ENCODE peak calls at places on chromosome 7, in six cellular contexts. Q is A549, A is HepG2, B is IMR-90, L is GM12878, U is H1. O is an unnamed sample.

GRCh38 chr7:154858836-154859537 is 143.9 kb downstream of the PAXIP1 start:
- DNase-seq in Q (no peak), A (no peak), B (no peak), L (no peak), U (no peak), O (peak)

GRCh38 chr7:27235387-27236052 is 7.1 kb upstream of the EVX1 start:
- DNase-seq in Q (peak), A (peak), B (no peak), L (no peak), U (peak), O (peak)

GRCh38 chr7:75599244-75599771 is 107.2 kb downstream of the SPDYE5 start:
- DNase-seq in Q (no peak), A (no peak), B (no peak), L (no peak), U (peak), O (peak)

GRCh38 chr7:78510580-78511188 is 712.1 kb downstream of the PHTF2 start:
- DNase-seq in Q (peak), A (peak), B (peak), L (no peak), U (no peak), O (peak)

GRCh38 chr7:13911920-13912319 is 77.5 kb downstream of the ETV1 start:
- DNase-seq in Q (no peak), A (no peak), B (no peak), L (no peak), U (no peak), O (no peak)

GRCh38 chr7:73555411-73555982 is 2.0 kb downstream of the BCL7B start:
- DNase-seq in Q (no peak), A (no peak), B (no peak), L (no peak), U (no peak), O (no peak)

GRCh38 chr7:95623788-95624187 is 27.5 kb upstream of the PDK4 start:
- DNase-seq in Q (no peak), A (no peak), B (no peak), L (no peak), U (no peak), O (no peak)

GRCh38 chr7:148264933-148265557 is 325.5 kb upstream of the C7orf33 start:
- DNase-seq in Q (peak), A (peak), B (peak), L (no peak), U (no peak), O (peak)

GRCh38 chr7:102454423-102454822 is 10.2 kb downstream of the ALKBH4 start:
- DNase-seq in Q (no peak), A (no peak), B (no peak), L (no peak), U (no peak), O (no peak)

GRCh38 chr7:74633451-74633921 is 24.0 kb upstream of the GTF2I start:
- DNase-seq in Q (no peak), A (no peak), B (no peak), L (no peak), U (no peak), O (no peak)

GRCh38 chr7:88243345-88243909 is 23.6 kb upstream of the SRI start:
- DNase-seq in Q (peak), A (peak), B (peak), L (peak), U (peak), O (peak)

GRCh38 chr7:141362580-141363435 is 188.4 kb upstream of the AGK start:
- DNase-seq in Q (peak), A (no peak), B (peak), L (no peak), U (no peak), O (peak)

GRCh38 chr7:157516911-157517781 is 180.3 kb downstream of the DNAJB6 start:
- DNase-seq in Q (no peak), A (no peak), B (no peak), L (no peak), U (no peak), O (no peak)

GRCh38 chr7:37354661-37355131 is 94.0 kb downstream of the ELMO1 start:
- DNase-seq in Q (no peak), A (no peak), B (no peak), L (no peak), U (no peak), O (no peak)

GRCh38 chr7:92319243-92319642 is 73.5 kb downstream of the ANKIB1 start:
- DNase-seq in Q (no peak), A (no peak), B (no peak), L (no peak), U (no peak), O (no peak)

GRCh38 chr7:91846436-91846835 is 34.1 kb downstream of the MTERF1 start:
- DNase-seq in Q (no peak), A (no peak), B (peak), L (no peak), U (no peak), O (no peak)

GRCh38 chr7:158657189-158657746 is 47.3 kb downstream of the NCAPG2 start:
- DNase-seq in Q (no peak), A (no peak), B (no peak), L (peak), U (no peak), O (no peak)

GRCh38 chr7:83119002-83119358 is 43.7 kb downstream of the PCLO start:
- DNase-seq in Q (no peak), A (no peak), B (no peak), L (no peak), U (no peak), O (no peak)

GRCh38 chr7:83119496-83119895 is 43.2 kb downstream of the PCLO start:
- DNase-seq in Q (no peak), A (no peak), B (no peak), L (no peak), U (no peak), O (no peak)

DNA sequence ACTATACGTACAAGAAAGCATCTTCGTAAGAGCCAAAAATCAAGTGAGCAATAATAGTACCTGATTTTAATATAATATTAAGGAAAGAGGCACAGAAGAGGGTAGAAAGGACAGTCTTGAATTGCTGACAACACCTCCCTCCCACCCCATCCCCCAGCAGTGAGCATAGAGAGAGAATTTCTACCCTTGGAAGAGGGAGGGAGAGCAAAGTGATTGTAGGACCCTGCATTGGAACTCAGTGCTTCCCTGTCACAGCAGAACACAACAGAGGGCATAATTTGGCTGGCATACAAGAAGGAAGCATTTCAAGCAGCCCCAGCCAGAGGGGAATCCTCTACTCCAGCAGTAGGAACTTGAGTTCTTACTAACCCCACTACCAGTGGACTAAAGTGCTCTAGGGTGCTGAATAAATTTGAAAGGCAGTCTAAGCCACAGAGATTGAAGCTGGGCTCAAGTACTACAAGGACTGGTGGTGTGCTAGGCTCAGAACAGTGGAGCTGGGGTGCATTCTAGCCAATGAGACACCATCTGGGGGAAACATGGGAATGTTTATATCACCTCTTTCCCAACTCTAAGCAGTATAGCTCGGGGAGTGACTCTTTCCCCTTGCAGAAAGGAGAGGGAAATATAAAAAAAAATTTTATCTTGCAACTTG is 44.2 kb downstream of the PCLO start:
- DNase-seq in Q (no peak), A (no peak), B (no peak), L (no peak), U (no peak), O (no peak)
- TF ChIP-seq RAD21 in Q (no peak), A (no peak), B (no peak), L (no peak), U (no peak), O (no peak)

GRCh38 chr7:112149734-112150133 is 56.5 kb downstream of the DOCK4 start:
- DNase-seq in Q (no peak), A (no peak), B (no peak), L (no peak), U (no peak), O (no peak)
- TF ChIP-seq RFX5 in Q (no peak), A (no peak), B (no peak), L (no peak), U (no peak), O (no peak)

GRCh38 chr7:110412614-110413013 is 678.3 kb upstream of the LRRN3 start:
- DNase-seq in Q (no peak), A (no peak), B (no peak), L (no peak), U (no peak), O (no peak)

GRCh38 chr7:110407242-110407641 is 683.7 kb upstream of the LRRN3 start:
- DNase-seq in Q (no peak), A (no peak), B (no peak), L (no peak), U (no peak), O (no peak)

GRCh38 chr7:110413038-110413437 is 677.9 kb upstream of the LRRN3 start:
- DNase-seq in Q (no peak), A (no peak), B (no peak), L (no peak), U (no peak), O (no peak)

GRCh38 chr7:110407706-110408105 is 683.2 kb upstream of the LRRN3 start:
- DNase-seq in Q (no peak), A (no peak), B (peak), L (no peak), U (no peak), O (no peak)
- TF ChIP-seq RAD21 in Q (no peak), A (no peak), B (no peak), L (no peak), U (no peak), O (no peak)

DNA sequence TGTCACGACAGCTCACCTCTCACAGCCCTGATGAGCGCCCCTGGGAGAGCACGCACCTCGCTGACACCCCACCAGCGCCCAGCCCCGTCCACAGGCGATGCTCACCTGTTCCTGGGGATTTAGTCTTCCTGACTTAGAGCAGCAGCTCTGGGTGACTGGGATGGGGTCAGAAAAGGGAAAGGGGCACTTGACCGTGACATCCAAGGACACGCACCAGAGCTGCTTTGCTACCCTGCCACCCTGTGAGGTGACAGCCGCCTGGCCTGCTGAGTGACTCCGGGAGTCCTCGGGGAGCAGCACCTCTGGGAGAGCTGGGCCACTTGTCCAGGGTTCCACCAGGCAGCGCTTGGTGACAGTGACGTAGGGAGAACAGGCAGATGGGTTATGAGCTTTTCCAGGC is 148.2 kb downstream of the PRKAG2 start:
- DNase-seq in Q (no peak), A (no peak), B (no peak), L (no peak), U (no peak), O (no peak)
- TF ChIP-seq RFX5 in Q (no peak), A (no peak), B (no peak), L (no peak), U (no peak), O (no peak)

GRCh38 chr7:120480930-120481329 is 208.0 kb downstream of the KCND2 start:
- DNase-seq in Q (no peak), A (no peak), B (no peak), L (no peak), U (no peak), O (no peak)
- TF ChIP-seq RAD21 in Q (no peak), A (no peak), B (no peak), L (no peak), U (no peak), O (no peak)

GRCh38 chr7:50782376-50783208 is at the start of gene GRB10:
- DNase-seq in Q (no peak), A (no peak), B (peak), L (no peak), U (peak), O (peak)
- TF ChIP-seq RFX5 in Q (no peak), A (no peak), B (no peak), L (no peak), U (no peak), O (no peak)

GRCh38 chr7:152624218-152624617 is 51.7 kb downstream of the XRCC2 start:
- DNase-seq in Q (no peak), A (no peak), B (no peak), L (no peak), U (no peak), O (no peak)
- TF ChIP-seq RAD21 in Q (no peak), A (no peak), B (no peak), L (no peak), U (no peak), O (no peak)

O was measured in SK-N-SH.